ENCODE peak calls at places on chromosomes 7 and 10, in four cellular contexts. N is HepG2, X is K562, G is SK-N-SH. D is an unnamed sample.

GRCh38 chr10:88314362-88314761 is 268.8 kb downstream of the RNLS start:
- DNase-seq in N (no peak), X (no peak), G (no peak), D (no peak)

GRCh38 chr7:101650579-101651081 is 21.5 kb upstream of the MYL10 start:
- DNase-seq in N (no peak), X (no peak), G (no peak), D (no peak)

GRCh38 chr7:99772565-99772964 is 11.4 kb downstream of the CYP3A4 start:
- DNase-seq in N (peak; percentile 85), X (no peak), G (no peak), D (no peak)

GRCh38 chr7:130483036-130483435 is 8.8 kb upstream of the MEST start:
- DNase-seq in N (no peak), X (no peak), G (no peak), D (no peak)

GRCh38 chr10:96720422-96721206 is at the start of gene PIK3AP1:
- DNase-seq in N (no peak), X (peak; percentile 25), G (peak; percentile 88), D (peak; percentile 49)

GRCh38 chr7:12719978-12720377 is 32.5 kb downstream of the ARL4A start:
- DNase-seq in N (no peak), X (no peak), G (no peak), D (no peak)

GRCh38 chr10:79299397-79300370 is 47.6 kb upstream of the PPIF start:
- DNase-seq in N (no peak), X (no peak), G (no peak), D (no peak)

GRCh38 chr7:117123311-117123926 is 170.1 kb downstream of the ST7 start:
- DNase-seq in N (no peak), X (no peak), G (no peak), D (no peak)

GRCh38 chr7:87959336-87959735 is 25.3 kb downstream of the ADAM22 start:
- DNase-seq in N (no peak), X (no peak), G (no peak), D (no peak)

GRCh38 chr7:101589976-101590662 is 39.0 kb downstream of the MYL10 start:
- DNase-seq in N (no peak), X (no peak), G (peak; percentile 85), D (no peak)

GRCh38 chr7:33212144-33212543 is 82.8 kb downstream of the BBS9 start:
- DNase-seq in N (no peak), X (no peak), G (no peak), D (no peak)

DNA sequence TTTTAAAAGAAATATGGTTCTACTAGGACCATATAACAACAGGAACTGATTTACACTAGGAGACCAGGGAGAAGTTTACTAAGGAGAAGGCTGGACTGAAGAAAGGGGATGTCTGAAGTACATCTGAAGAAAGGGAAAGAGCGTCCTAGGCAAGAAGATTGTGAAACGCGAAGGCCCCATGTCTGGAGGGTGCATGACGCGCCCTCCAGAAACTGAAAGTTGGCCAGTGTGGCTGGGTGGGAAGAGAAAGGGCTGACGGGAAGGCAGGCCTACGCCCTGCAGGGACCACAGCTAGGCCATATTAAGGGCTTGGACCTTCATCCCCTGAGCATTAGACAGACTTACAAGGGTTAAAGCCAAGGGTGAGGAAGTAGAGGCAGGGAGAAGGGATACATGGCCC is 158.0 kb downstream of the TRIL start:
- DNase-seq in N (no peak), X (no peak), G (no peak), D (no peak)
- TF ChIP-seq FOXJ3 in N (no peak), X (no peak), G (no peak), D (no peak)

DNA sequence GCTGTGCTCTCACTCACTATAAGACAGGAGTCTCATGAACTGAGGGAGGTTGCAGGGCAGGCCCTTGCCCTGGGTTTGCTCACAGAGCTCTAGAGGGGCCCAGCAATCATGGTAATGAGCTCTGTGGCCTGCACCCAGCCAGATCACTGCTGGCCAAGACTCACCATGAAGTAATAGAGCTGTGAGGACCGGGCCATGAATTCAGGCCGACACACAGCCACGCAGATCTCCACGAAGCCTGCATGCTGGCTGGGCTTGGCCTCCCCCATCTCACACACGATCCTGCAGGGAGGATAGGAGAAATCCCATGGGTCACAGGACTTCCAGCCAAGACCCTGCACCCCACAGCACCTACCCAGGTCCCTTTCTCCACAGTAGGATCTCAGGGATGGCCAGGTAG is 382.4 kb downstream of the PLXNA4 start:
- DNase-seq in N (no peak), X (no peak), G (no peak), D (no peak)
- TF ChIP-seq FOXJ3 in N (no peak), X (no peak), G (no peak), D (no peak)

GRCh38 chr10:68075550-68076004 is 494 bp upstream of the HERC4 start:
- DNase-seq in N (no peak), X (no peak), G (no peak), D (no peak)

GRCh38 chr10:68074404-68074774 is 694 bp downstream of the HERC4 start:
- DNase-seq in N (no peak), X (no peak), G (no peak), D (no peak)

GRCh38 chr10:68077026-68077425 is 1.9 kb upstream of the HERC4 start:
- DNase-seq in N (no peak), X (no peak), G (no peak), D (no peak)

GRCh38 chr10:68074775-68075549 is at the start of gene HERC4:
- DNase-seq in N (peak; percentile 83), X (peak; percentile 97), G (peak; percentile 99), D (peak; percentile 89)

GRCh38 chr10:68073631-68074403 is 1.3 kb downstream of the HERC4 start:
- DNase-seq in N (no peak), X (peak; percentile 26), G (no peak), D (no peak)
- TF ChIP-seq FOXJ3 in N (no peak), X (no peak), G (no peak), D (no peak)

DNA sequence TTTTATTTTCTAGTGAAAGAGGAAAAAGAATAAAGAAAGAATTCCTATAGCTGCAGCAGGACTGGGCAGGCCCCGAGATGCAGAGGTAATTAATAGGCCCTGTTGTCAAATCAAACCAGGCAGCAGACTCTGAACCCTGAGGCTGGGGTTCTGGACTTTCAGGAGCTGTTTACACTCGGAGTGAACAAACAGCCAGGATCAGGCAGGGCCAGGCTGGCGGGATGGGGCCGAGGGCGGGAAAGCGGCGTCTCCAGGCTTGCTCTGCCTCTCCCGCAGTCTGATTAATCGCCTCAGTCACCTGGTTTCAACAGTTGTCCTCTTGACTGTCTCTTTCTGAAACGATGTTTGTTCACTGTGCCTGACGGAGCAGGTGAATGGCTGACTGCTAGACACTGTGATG is 675.4 kb upstream of the FOXK1 start:
- DNase-seq in N (peak; percentile 91), X (no peak), G (peak; percentile 89), D (no peak)
- TF ChIP-seq FOXJ3 in N (peak; percentile 39), X (no peak), G (peak; percentile 97), D (no peak)

GRCh38 chr7:11182736-11183135 is 209.1 kb downstream of the PHF14 start:
- DNase-seq in N (no peak), X (no peak), G (no peak), D (no peak)

GRCh38 chr7:11171569-11172192 is 198.0 kb downstream of the PHF14 start:
- DNase-seq in N (no peak), X (no peak), G (peak; percentile 62), D (no peak)

GRCh38 chr7:11181590-11181989 is 207.9 kb downstream of the PHF14 start:
- DNase-seq in N (no peak), X (peak; percentile 44), G (no peak), D (no peak)

GRCh38 chr7:11177793-11178192 is 204.1 kb downstream of the PHF14 start:
- DNase-seq in N (no peak), X (no peak), G (no peak), D (no peak)

GRCh38 chr7:11176922-11177445 is 203.3 kb downstream of the PHF14 start:
- DNase-seq in N (no peak), X (no peak), G (peak; percentile 41), D (no peak)
- TF ChIP-seq FOXJ3 in N (no peak), X (no peak), G (no peak), D (no peak)

D was measured in WTC11.